ENCODE peak calls at places on chromosomes 3 and 15, in eight cellular contexts. Q, R, B, C, T, O, X and D are unnamed samples.

GRCh38 chr15:65286069-65286703 is 497 bp downstream of the PARP16 start:
- DNase-seq in C (no peak), T (no peak), Q (peak), R (peak), B (peak), X (no peak), O (peak), D (peak)

GRCh38 chr3:194508486-194509449 is 22.0 kb upstream of the ATP13A3 start:
- DNase-seq in B (no peak), Q (no peak), C (no peak), O (no peak), R (no peak), X (no peak), T (no peak), D (no peak)

GRCh38 chr3:165522371-165522770 is 314.9 kb downstream of the BCHE start:
- DNase-seq in R (no peak), Q (no peak), T (no peak), B (no peak), C (no peak), O (no peak), X (no peak), D (no peak)

GRCh38 chr15:44775923-44776322 is 39.6 kb downstream of the TRIM69 start:
- DNase-seq in T (no peak), X (no peak), B (no peak), O (no peak), C (peak), R (no peak), Q (peak), D (no peak)

GRCh38 chr3:40691598-40691905 is 166.8 kb downstream of the ZNF621 start:
- DNase-seq in T (no peak), O (no peak), C (peak), R (no peak), Q (no peak), B (no peak), X (no peak), D (no peak)

GRCh38 chr15:83999396-84000120 is 236.0 kb upstream of the GOLGA6L4 start:
- DNase-seq in B (no peak), R (no peak), Q (no peak), X (no peak), T (no peak), O (no peak), C (peak), D (no peak)

GRCh38 chr3:12138044-12138443 is 20.7 kb downstream of the TIMP4 start:
- DNase-seq in Q (peak), C (peak), B (peak), O (peak), T (no peak), X (peak), R (peak), D (peak)

GRCh38 chr3:133578548-133579191 is 5.2 kb downstream of the CDV3 start:
- DNase-seq in B (no peak), O (no peak), Q (no peak), R (peak), T (no peak), C (peak), X (no peak), D (no peak)

GRCh38 chr3:126357299-126358037 is at the start of gene KLF15:
- DNase-seq in X (peak), Q (peak), O (peak), R (peak), B (peak), T (peak), C (peak), D (peak)

GRCh38 chr3:40771112-40771511 is 246.4 kb downstream of the ZNF621 start:
- DNase-seq in O (no peak), X (no peak), T (no peak), R (no peak), B (no peak), C (no peak), Q (no peak), D (no peak)

GRCh38 chr3:177295116-177295515 is 97.8 kb upstream of the TBL1XR1 start:
- DNase-seq in B (no peak), Q (peak), R (no peak), O (no peak), C (no peak), X (no peak), T (no peak), D (peak)
- TF ChIP-seq CTCF in B (no peak), Q (no peak), R (no peak), O (no peak), C (no peak), X (no peak), T (no peak), D (no peak)

DNA sequence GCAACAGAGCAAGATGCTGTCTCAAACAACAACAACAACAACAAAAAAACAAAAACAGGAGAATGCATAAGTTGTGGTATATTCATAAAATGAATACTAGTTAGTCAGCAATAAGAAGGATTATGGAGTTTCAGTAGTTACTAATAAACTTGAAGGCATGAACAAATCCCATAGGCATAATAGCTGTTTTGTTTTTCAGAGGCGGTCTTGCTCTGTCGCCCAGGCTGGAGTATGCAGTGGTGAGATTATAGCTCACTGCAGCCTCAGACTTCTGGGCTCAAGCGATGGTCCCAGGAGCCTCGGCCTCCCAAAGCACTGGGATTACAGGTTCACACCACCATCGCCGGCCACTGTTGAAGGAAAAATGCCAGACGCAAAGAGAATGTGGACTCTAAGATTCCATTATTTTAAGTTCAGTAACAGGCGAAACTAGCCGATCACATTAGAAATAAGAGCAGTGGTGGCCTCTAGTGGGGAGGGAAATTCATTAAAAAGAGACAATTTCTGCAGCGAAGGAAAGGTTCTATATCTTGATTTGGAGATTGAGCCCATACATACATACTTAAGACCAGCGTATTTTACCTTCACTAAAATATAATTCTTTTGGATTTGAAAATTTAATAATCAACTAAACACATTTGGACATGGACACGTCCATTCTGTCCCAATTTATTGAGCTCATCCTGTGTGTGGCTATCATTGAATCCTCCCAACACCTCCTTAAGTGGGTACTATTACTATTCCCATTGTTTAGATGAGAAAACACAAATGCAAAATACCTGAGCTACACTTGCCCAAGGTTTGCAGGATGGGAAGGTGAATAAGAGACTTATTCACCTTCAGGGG is 27.4 kb upstream of the HDAC11 start:
- DNase-seq in T (no peak), C (peak), X (no peak), O (peak), R (peak), Q (peak), B (peak), D (peak)
- TF ChIP-seq CTCF in T (peak), C (peak), X (peak), O (peak), R (peak), Q (peak), B (peak), D (peak)

GRCh38 chr15:94522125-94522524 is 290.8 kb downstream of the MCTP2 start:
- DNase-seq in T (no peak), B (no peak), Q (no peak), X (no peak), C (no peak), R (no peak), O (no peak), D (no peak)

GRCh38 chr15:94523873-94524272 is 292.5 kb downstream of the MCTP2 start:
- DNase-seq in X (no peak), B (no peak), R (no peak), T (no peak), C (no peak), Q (no peak), O (no peak), D (no peak)

GRCh38 chr15:94524565-94524964 is 293.2 kb downstream of the MCTP2 start:
- DNase-seq in C (no peak), O (no peak), Q (peak), T (no peak), R (no peak), X (no peak), B (no peak), D (peak)

GRCh38 chr15:94526071-94526689 is 294.8 kb downstream of the MCTP2 start:
- DNase-seq in R (no peak), T (no peak), O (no peak), X (peak), B (no peak), Q (no peak), C (no peak), D (no peak)
- TF ChIP-seq CTCF in R (no peak), T (peak), O (no peak), X (peak), B (no peak), Q (no peak), C (no peak), D (peak)

DNA sequence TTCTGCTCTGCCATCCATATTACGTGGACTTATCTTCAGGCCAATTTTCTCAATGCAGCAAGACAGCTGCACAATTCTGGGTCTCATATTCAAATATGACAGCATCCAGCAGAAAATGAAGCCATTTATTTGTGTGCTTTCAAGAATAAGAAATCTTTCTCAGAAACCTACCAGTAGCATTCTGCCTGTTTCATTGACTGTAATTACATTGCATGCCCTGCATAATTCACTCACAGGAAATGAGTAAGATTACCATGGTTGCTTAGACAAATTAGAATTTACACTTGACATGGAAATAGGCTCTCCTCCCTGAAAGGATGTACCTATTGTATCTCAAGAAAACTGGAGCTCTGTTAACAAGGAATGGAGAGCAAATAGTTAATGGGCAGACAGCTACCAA is 346.6 kb upstream of the DCBLD2 start:
- DNase-seq in X (no peak), B (no peak), Q (no peak), R (no peak), T (no peak), O (no peak), C (peak), D (no peak)
- TF ChIP-seq CTCF in X (no peak), B (no peak), Q (no peak), R (no peak), T (no peak), O (no peak), C (no peak), D (no peak)

DNA sequence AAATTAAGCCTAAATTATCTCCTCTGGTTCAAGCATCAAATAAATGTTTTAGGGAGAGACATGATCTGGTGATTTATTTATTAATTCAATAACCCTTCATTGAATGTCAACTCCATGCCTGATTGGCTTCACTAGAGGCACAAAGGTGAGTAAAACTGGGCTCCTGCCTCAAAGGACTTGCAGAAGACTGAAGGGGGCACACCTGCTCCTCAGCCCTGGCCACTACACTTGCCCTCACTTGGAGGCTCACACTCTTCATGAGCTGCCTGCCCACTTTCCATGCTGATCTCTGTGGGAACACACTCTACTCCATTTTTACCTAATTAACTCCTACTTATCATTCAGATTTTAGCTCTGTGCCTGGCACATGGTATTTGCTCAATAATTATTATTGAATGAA is 84.4 kb upstream of the KCNMB2 start:
- DNase-seq in T (no peak), B (no peak), R (no peak), Q (no peak), C (no peak), X (no peak), O (no peak), D (no peak)
- TF ChIP-seq CTCF in T (no peak), B (no peak), R (no peak), Q (no peak), C (no peak), X (peak), O (no peak), D (no peak)

GRCh38 chr3:28334552-28334951 is 14.0 kb upstream of the ZCWPW2 start:
- DNase-seq in T (no peak), X (no peak), B (no peak), Q (no peak), O (no peak), C (peak), R (no peak), D (no peak)
- TF ChIP-seq CTCF in T (peak), X (peak), B (no peak), Q (no peak), O (no peak), C (peak), R (peak), D (no peak)

GRCh38 chr3:197380786-197381185 is 82.4 kb upstream of the DLG1 start:
- DNase-seq in B (no peak), C (no peak), R (peak), T (no peak), X (no peak), Q (no peak), O (no peak), D (no peak)
- TF ChIP-seq CTCF in B (no peak), C (no peak), R (no peak), T (no peak), X (no peak), Q (no peak), O (no peak), D (no peak)